ENCODE peak calls at places on chromosome 1, in eight cellular contexts. X is SK-N-SH, Y is left lung, W is lower lobe of right lung, N is hepatocyte, H is fibroblast of lung, E is BE2C, L is cardiac muscle cell. A is an unnamed sample.
A peak's percentile ranks its signal among the peaks of the same experiment; 100 is the strongest.

GRCh38 chr1:219938706-219939105 is 10.3 kb upstream of the SLC30A10 start:
- DNase-seq in X (no peak), Y (no peak), W (no peak), N (peak; percentile 60), H (peak; percentile 23), E (no peak), L (no peak), A (no peak)

GRCh38 chr1:234214911-234215892 is 158.1 kb upstream of the COA6 start:
- DNase-seq in X (no peak), Y (peak; percentile 48), W (peak; percentile 60), N (peak; percentile 44), H (no peak), E (no peak), L (no peak), A (peak; percentile 80)

GRCh38 chr1:78447096-78447495 is 43.7 kb upstream of the PTGFR start:
- DNase-seq in X (no peak), Y (no peak), W (no peak), N (no peak), H (no peak), E (no peak), L (peak; percentile 36), A (no peak)

GRCh38 chr1:41432481-41433280 is 51.8 kb downstream of the EDN2 start:
- DNase-seq in X (peak; percentile 90), Y (peak; percentile 90), W (peak; percentile 93), N (peak; percentile 87), H (peak; percentile 89), E (peak; percentile 78), L (peak; percentile 85), A (peak; percentile 74)

GRCh38 chr1:87074001-87074795 is 159.8 kb downstream of the HS2ST1 start:
- DNase-seq in X (no peak), Y (no peak), W (no peak), N (no peak), H (peak; percentile 18), E (no peak), L (peak; percentile 36), A (no peak)

GRCh38 chr1:88612299-88612698 is 71.8 kb upstream of the PKN2 start:
- DNase-seq in X (no peak), Y (no peak), W (no peak), N (peak; percentile 19), H (no peak), E (no peak), L (no peak), A (no peak)

GRCh38 chr1:69572921-69573320 is 5.2 kb downstream of the LRRC7 start:
- DNase-seq in X (no peak), Y (no peak), W (no peak), N (no peak), H (no peak), E (no peak), L (peak; percentile 9), A (no peak)

GRCh38 chr1:230303822-230304221 is 122.3 kb downstream of the PGBD5 start:
- DNase-seq in X (no peak), Y (no peak), W (no peak), N (no peak), H (peak; percentile 40), E (no peak), L (peak; percentile 83), A (no peak)

GRCh38 chr1:116842654-116843053 is 67.1 kb upstream of the PTGFRN start:
- DNase-seq in X (no peak), Y (no peak), W (no peak), N (no peak), H (no peak), E (no peak), L (peak; percentile 41), A (no peak)

GRCh38 chr1:185156321-185156853 is 366 bp downstream of the TRMT1L start:
- DNase-seq in X (no peak), Y (no peak), W (no peak), N (no peak), H (peak; percentile 38), E (no peak), L (no peak), A (no peak)

GRCh38 chr1:203127672-203128611 is at the start of gene ADORA1:
- DNase-seq in X (peak; percentile 80), Y (peak; percentile 70), W (peak; percentile 68), N (peak; percentile 89), H (peak; percentile 31), E (peak; percentile 64), L (peak; percentile 70), A (peak; percentile 51)

GRCh38 chr1:165616054-165616612 is 14.9 kb upstream of the MGST3 start:
- DNase-seq in X (no peak), Y (peak; percentile 45), W (no peak), N (no peak), H (no peak), E (no peak), L (no peak), A (no peak)
- H3K27me3 ChIP-seq in X (no peaks in the 10 kb centered on the region), Y (no peaks in the 10 kb centered on the region), W (peaks cover 3% of the 10 kb centered on the region), N (no peaks in the 10 kb centered on the region), H (no peaks in the 10 kb centered on the region), E (peaks cover 8% of the 10 kb centered on the region), L (no peaks in the 10 kb centered on the region), A (no peaks in the 10 kb centered on the region)

GRCh38 chr1:20555025-20555757 is 2.8 kb downstream of the FAM43B start:
- DNase-seq in X (no peak), Y (no peak), W (no peak), N (no peak), H (no peak), E (no peak), L (peak; percentile 51), A (peak; percentile 18)
- H3K27me3 ChIP-seq in X (peaks cover 47% of the 10 kb centered on the region), Y (peaks cover 89% of the 10 kb centered on the region), W (peaks cover 67% of the 10 kb centered on the region), N (peaks cover 67% of the 10 kb centered on the region), H (peaks cover 42% of the 10 kb centered on the region), E (peaks cover 15% of the 10 kb centered on the region), L (peaks cover 69% of the 10 kb centered on the region), A (no peaks in the 10 kb centered on the region)

GRCh38 chr1:46533179-46533864 is 18.1 kb downstream of the KNCN start:
- DNase-seq in X (peak; percentile 77), Y (no peak), W (peak; percentile 60), N (peak; percentile 64), H (peak; percentile 31), E (peak; percentile 25), L (peak; percentile 62), A (no peak)

GRCh38 chr1:46530791-46531409 is 20.5 kb downstream of the KNCN start:
- DNase-seq in X (no peak), Y (no peak), W (no peak), N (peak; percentile 51), H (no peak), E (no peak), L (no peak), A (no peak)

GRCh38 chr1:46532095-46532494 is 19.4 kb downstream of the KNCN start:
- DNase-seq in X (no peak), Y (no peak), W (no peak), N (no peak), H (no peak), E (no peak), L (no peak), A (no peak)

GRCh38 chr1:46530311-46530710 is 21.1 kb downstream of the KNCN start:
- DNase-seq in X (no peak), Y (no peak), W (no peak), N (no peak), H (no peak), E (no peak), L (no peak), A (no peak)

DNA sequence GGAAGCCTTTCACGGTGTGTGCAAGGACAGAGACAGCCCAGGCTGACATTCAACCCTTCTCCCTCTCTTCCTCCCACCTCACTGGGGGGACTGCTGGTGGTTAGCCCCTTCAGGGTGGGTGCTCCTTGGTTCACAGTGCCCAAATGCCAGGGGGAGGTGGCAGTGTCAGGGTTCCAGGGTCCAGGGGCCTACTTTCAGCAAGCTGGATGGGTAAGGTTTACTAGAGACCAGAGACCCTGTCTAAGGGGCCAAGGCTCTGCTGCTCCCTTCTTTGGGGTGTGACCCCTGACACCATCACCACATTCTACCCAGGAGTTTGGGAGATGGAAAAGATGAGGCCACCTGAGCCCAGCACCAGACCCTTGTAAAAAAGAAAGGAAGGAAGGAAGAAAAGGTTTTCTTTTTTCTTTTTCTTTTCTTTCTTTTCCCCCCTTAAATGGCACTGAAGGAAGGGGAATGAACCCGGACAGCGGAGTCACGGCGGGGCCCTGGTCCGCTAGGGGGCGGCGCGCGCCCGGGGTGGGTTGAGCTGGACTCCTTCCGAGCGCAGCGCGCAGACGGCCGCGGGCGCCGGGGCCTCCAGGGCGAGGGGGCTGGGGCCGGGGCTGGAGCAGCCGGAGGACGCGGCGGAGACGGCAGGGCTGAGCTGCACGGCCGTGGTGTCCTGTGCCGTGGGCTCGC is 18.8 kb downstream of the KNCN start:
- DNase-seq in X (peak; percentile 95), Y (peak; percentile 65), W (peak; percentile 80), N (peak; percentile 82), H (peak; percentile 47), E (peak; percentile 75), L (peak; percentile 72), A (no peak)
- H3K27me3 ChIP-seq in X (no peaks in the 10 kb centered on the region), Y (peaks cover 96% of the 10 kb centered on the region), W (peaks cover 50% of the 10 kb centered on the region), N (peaks cover 47% of the 10 kb centered on the region), H (peaks cover 31% of the 10 kb centered on the region), E (peaks cover 7% of the 10 kb centered on the region), L (peaks cover 60% of the 10 kb centered on the region), A (no peaks in the 10 kb centered on the region)

DNA sequence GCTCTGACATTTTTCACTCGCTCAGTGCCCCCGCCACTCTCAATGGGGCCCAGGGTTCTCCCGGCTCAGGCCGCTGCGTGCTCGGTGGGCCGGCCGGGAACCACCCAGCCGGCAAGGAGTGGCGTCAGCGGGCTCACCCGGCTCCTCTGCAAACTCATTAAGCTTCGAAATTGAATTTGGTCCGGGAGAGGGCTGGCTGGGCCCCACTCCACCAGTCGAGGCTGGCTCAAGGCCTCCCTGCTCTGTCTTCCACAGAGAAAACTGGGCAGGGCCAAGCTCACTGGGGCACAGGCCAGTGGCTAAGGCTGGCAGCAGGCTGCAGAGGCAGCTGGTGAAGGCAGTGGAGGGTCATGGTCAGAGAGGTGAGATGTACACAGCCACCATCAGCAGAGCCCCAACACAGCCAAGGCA is 93.4 kb downstream of the PAX7 start:
- DNase-seq in X (peak; percentile 79), Y (no peak), W (no peak), N (no peak), H (no peak), E (peak; percentile 53), L (no peak), A (no peak)
- H3K27me3 ChIP-seq in X (no peaks in the 10 kb centered on the region), Y (peaks cover 98% of the 10 kb centered on the region), W (peaks cover 75% of the 10 kb centered on the region), N (peaks cover 81% of the 10 kb centered on the region), H (no peaks in the 10 kb centered on the region), E (no peaks in the 10 kb centered on the region), L (peaks cover 31% of the 10 kb centered on the region), A (no peaks in the 10 kb centered on the region)

DNA sequence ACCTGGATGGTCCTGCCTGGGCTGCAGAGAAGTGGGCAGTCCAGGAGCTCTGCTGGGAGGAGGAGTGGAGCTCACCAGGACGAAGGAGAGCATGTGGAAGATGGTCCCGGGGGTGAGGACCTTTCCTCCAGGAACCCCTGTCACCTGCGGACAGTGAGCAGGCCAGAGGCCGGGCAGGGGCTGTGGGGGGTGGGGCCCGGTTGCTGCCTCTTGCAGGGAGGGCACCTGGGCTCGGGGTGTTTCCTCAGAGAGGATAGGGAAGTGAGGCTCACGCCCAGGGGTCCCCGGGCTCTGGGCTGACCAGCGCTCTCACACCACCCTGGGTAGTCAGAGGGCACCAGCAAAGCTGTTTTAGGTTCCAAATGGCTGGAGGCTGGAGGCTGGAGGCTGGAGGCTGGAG is 22.7 kb upstream of the PEX10 start:
- DNase-seq in X (no peak), Y (no peak), W (no peak), N (no peak), H (no peak), E (no peak), L (no peak), A (no peak)
- H3K27me3 ChIP-seq in X (peaks cover 11% of the 10 kb centered on the region), Y (peaks cover 91% of the 10 kb centered on the region), W (peaks cover 36% of the 10 kb centered on the region), N (peaks cover 3% of the 10 kb centered on the region), H (no peaks in the 10 kb centered on the region), E (no peaks in the 10 kb centered on the region), L (peaks cover 36% of the 10 kb centered on the region), A (peaks cover 19% of the 10 kb centered on the region)

GRCh38 chr1:2476066-2476999 is at the start of gene PLCH2:
- DNase-seq in X (no peak), Y (no peak), W (no peak), N (no peak), H (no peak), E (no peak), L (no peak), A (no peak)
- H3K27me3 ChIP-seq in X (no peaks in the 10 kb centered on the region), Y (peaks cover 72% of the 10 kb centered on the region), W (peaks cover 10% of the 10 kb centered on the region), N (no peaks in the 10 kb centered on the region), H (no peaks in the 10 kb centered on the region), E (no peaks in the 10 kb centered on the region), L (no peaks in the 10 kb centered on the region), A (no peaks in the 10 kb centered on the region)